ENCODE peak calls at places on chromosomes 4 and X, in eight cellular contexts. S is CD8-positive, alpha-beta T cell; P is Panc1; B is brain microvascular endothelial cell; W is fibroblast of lung; J is right lobe of liver; L is breast epithelium; X is left ventricle myocardium inferior. Y is an unnamed sample.

GRCh38 chr4:93897559-93897958 is 69.0 kb downstream of the ATOH1 start:
- DNase-seq in S (no peak), P (no peak), B (no peak), W (no peak), J (no peak), L (no peak), X (no peak), Y (no peak)

GRCh38 chr4:40998680-40999358 is 215.5 kb downstream of the APBB2 start:
- DNase-seq in S (no peak), P (no peak), B (peak), W (peak), J (no peak), L (no peak), X (no peak), Y (peak)

GRCh38 chrX:129360175-129360574 is 163.1 kb downstream of the SMARCA1 start:
- DNase-seq in S (peak), P (peak), B (peak), W (peak), J (peak), L (no peak), X (no peak), Y (peak)

GRCh38 chr4:14078311-14078710 is 450.8 kb upstream of the BOD1L1 start:
- DNase-seq in S (no peak), P (no peak), B (no peak), W (no peak), J (no peak), L (no peak), X (no peak), Y (no peak)

GRCh38 chrX:53247928-53248327 is 22.9 kb upstream of the KDM5C start:
- DNase-seq in S (no peak), P (no peak), B (no peak), W (no peak), J (no peak), L (no peak), X (no peak), Y (no peak)

GRCh38 chr4:40333921-40334352 is 1.2 kb upstream of the CHRNA9 start:
- DNase-seq in S (no peak), P (no peak), B (peak), W (peak), J (no peak), L (no peak), X (no peak), Y (no peak)

GRCh38 chr4:105978684-105979296 is 83.5 kb downstream of the NPNT start:
- DNase-seq in S (no peak), P (no peak), B (peak), W (peak), J (no peak), L (no peak), X (no peak), Y (peak)

GRCh38 chr4:95304898-95305297 is 243.9 kb downstream of the UNC5C start:
- DNase-seq in S (no peak), P (peak), B (peak), W (no peak), J (no peak), L (no peak), X (no peak), Y (peak)

GRCh38 chrX:108456971-108457477 is 17.4 kb downstream of the COL4A5 start:
- DNase-seq in S (no peak), P (no peak), B (no peak), W (no peak), J (no peak), L (no peak), X (no peak), Y (no peak)

GRCh38 chr4:184357164-184357563 is 117.2 kb downstream of the IRF2 start:
- DNase-seq in S (no peak), P (no peak), B (no peak), W (no peak), J (no peak), L (no peak), X (no peak), Y (no peak)

GRCh38 chrX:105191878-105192277 is 28.6 kb downstream of the TEX13A start:
- DNase-seq in S (no peak), P (peak), B (peak), W (no peak), J (no peak), L (no peak), X (no peak), Y (no peak)

GRCh38 chr4:77697860-77698599 is 92.4 kb downstream of the CXCL13 start:
- DNase-seq in S (no peak), P (peak), B (peak), W (peak), J (peak), L (no peak), X (no peak), Y (peak)

GRCh38 chrX:153645921-153646481 is 1.0 kb upstream of the DUSP9 start:
- DNase-seq in S (no peak), P (no peak), B (no peak), W (no peak), J (peak), L (no peak), X (no peak), Y (no peak)

GRCh38 chr4:53227451-53227850 is 138.4 kb downstream of the SCFD2 start:
- DNase-seq in S (no peak), P (no peak), B (no peak), W (no peak), J (no peak), L (no peak), X (no peak), Y (no peak)

GRCh38 chr4:123398803-123399637 is 2.4 kb downstream of the SPRY1 start:
- DNase-seq in S (peak), P (no peak), B (peak), W (peak), J (peak), L (peak), X (peak), Y (peak)

GRCh38 chr4:74873545-74874295 is 59.2 kb upstream of the PARM1 start:
- DNase-seq in S (no peak), P (no peak), B (no peak), W (peak), J (no peak), L (no peak), X (no peak), Y (no peak)

GRCh38 chr4:145722561-145722960 is 42.6 kb downstream of the C4orf51 start:
- DNase-seq in S (no peak), P (no peak), B (no peak), W (no peak), J (no peak), L (no peak), X (no peak), Y (no peak)

GRCh38 chr4:39037491-39037825 is 5.2 kb upstream of the TMEM156 start:
- DNase-seq in S (no peak), P (no peak), B (peak), W (no peak), J (no peak), L (no peak), X (no peak), Y (peak)

GRCh38 chr4:22688236-22688635 is 4.5 kb upstream of the GBA3 start:
- DNase-seq in S (no peak), P (no peak), B (peak), W (no peak), J (no peak), L (no peak), X (no peak), Y (peak)

GRCh38 chr4:1249731-1250526 is 999 bp upstream of the CTBP1 start:
- DNase-seq in S (peak), P (no peak), B (peak), W (peak), J (peak), L (no peak), X (no peak), Y (no peak)

GRCh38 chr4:31089815-31090214 is 369.6 kb downstream of the PCDH7 start:
- DNase-seq in S (no peak), P (no peak), B (peak), W (peak), J (no peak), L (no peak), X (peak), Y (peak)

GRCh38 chr4:92198711-92199110 is 105.1 kb upstream of the GRID2 start:
- DNase-seq in S (no peak), P (no peak), B (no peak), W (peak), J (no peak), L (no peak), X (no peak), Y (peak)

GRCh38 chr4:157204634-157205244 is 15.8 kb upstream of the GRIA2 start:
- DNase-seq in S (no peak), P (no peak), B (no peak), W (no peak), J (peak), L (no peak), X (no peak), Y (no peak)

GRCh38 chr4:154024097-154024496 is 235.2 kb upstream of the SFRP2 start:
- DNase-seq in S (no peak), P (no peak), B (no peak), W (no peak), J (peak), L (no peak), X (no peak), Y (no peak)

GRCh38 chr4:124111922-124112321 is 600.6 kb downstream of the ANKRD50 start:
- DNase-seq in S (no peak), P (peak), B (peak), W (peak), J (no peak), L (no peak), X (no peak), Y (peak)

GRCh38 chr4:150152764-150153163 is 74.5 kb downstream of the DCLK2 start:
- DNase-seq in S (no peak), P (no peak), B (no peak), W (peak), J (no peak), L (no peak), X (no peak), Y (no peak)

GRCh38 chrX:78650906-78651437 is 8.2 kb downstream of the RTL3 start:
- DNase-seq in S (no peak), P (no peak), B (peak), W (peak), J (no peak), L (no peak), X (no peak), Y (no peak)

GRCh38 chr4:139455187-139455586 is 1.3 kb downstream of the RAB33B start:
- DNase-seq in S (no peak), P (no peak), B (no peak), W (no peak), J (no peak), L (no peak), X (no peak), Y (no peak)
- TF ChIP-seq CTCF in S (no peak), P (no peak), B (no peak), W (no peak), J (no peak), L (no peak), X (no peak), Y (no peak)

GRCh38 chr4:107689912-107690587 is 30.0 kb downstream of the PAPSS1 start:
- DNase-seq in S (no peak), P (peak), B (peak), W (peak), J (no peak), L (no peak), X (no peak), Y (peak)
- H3K27ac ChIP-seq in S (no peak), P (no peak), B (peak), W (no peak), J (no peak), L (peak), X (no peak), Y (peak)

DNA sequence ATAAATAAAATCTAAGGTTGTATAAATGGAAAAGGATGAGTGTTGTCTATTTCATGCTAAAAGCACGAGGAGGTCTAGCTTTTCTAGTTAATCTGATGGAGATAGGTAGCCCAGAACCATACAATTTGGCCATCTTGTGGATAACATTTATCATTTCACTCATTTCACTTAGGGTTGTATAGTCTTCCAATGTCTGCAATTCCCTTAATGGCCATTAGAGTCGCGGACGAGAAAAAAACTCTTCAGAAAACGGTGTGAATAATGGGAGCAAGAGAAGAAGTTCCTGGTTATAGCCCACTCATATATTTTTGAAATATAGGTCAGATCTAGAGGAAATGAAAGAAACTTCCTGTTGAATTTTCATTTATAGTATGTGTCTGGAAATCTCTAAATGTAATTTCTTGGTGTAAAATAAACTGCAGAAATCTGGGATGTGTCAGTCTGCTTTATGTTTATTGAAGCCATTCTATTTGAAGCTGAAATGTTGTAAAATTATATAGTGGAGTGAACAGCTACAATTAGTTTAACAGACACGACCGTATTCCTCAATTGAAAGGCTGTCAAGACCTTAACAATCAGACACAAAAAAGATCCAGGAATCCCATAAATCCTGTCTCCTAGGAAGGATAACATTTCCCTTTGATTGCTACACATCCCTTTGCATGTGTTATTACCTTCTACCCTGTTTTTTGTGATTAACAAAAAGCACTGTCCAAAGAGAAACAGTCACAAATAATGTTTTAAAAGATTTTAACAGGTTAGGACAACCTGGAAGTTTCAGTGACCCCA is 47.7 kb upstream of the MGST2 start:
- DNase-seq in S (no peak), P (no peak), B (no peak), W (no peak), J (no peak), L (no peak), X (no peak), Y (no peak)
- TF ChIP-seq CTCF in S (no peak), P (peak), B (peak), W (peak), J (peak), L (no peak), X (peak), Y (peak)

DNA sequence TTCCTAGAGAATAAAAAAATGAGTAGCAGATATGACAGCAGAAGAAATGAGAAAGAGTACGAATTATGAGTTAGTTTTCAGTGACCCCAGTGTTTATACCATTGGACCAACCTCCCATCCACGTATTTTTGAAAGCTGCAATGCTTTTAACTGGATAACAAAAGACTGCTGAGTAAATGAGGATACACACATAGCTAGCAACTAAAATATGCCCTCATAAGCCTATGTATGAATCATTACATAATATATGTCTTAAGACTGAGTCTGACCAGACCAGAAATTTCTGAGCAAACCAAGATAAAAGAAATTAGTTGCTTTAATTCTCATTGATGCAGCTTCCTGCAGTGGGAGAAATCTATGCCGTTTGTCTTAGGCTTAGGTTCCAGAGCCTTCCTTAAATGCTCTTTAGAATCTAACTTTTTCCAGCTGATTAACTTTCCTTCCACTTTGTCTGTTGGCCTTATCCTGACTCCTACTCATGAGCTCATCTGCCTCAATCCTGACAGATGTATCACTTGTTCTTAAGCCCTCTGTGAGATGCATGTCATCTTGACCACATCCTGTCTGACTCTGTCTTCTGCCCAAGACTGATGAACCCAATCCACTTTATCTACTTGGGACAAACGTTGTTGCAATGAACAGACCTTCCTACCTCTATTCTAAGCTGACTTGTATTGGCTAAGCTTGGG is 301.5 kb upstream of the AADAT start:
- DNase-seq in S (no peak), P (no peak), B (peak), W (no peak), J (no peak), L (no peak), X (no peak), Y (peak)
- H3K27ac ChIP-seq in S (no peak), P (no peak), B (peak), W (no peak), J (no peak), L (no peak), X (no peak), Y (no peak)

DNA sequence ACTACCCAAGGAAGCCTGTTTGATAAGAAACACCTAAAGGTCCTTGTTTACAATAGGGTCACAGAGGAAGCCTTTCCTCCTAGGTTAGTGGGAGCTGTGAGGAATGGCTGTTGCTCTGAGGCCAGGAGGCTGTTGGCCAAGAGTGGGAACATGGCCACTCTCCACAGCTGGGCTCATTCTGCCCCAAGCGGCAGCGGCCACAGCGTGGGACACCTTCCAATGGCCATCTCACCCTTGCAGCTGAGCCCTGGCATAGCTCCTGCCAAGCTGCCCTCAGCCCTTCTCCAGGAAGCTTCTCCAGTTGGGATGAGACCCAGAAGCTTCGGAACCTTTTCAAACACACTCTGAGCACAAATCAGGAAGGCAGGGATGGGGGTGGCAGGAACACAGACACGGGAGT is 111.8 kb upstream of the MAP3K15 start:
- DNase-seq in S (no peak), P (no peak), B (no peak), W (no peak), J (no peak), L (no peak), X (peak), Y (no peak)
- TF ChIP-seq CTCF in S (no peak), P (no peak), B (no peak), W (no peak), J (no peak), L (no peak), X (no peak), Y (no peak)